ENCODE peak calls at places on chromosomes 4 and X, in six cellular contexts. One of them, this sample, is unnamed.

GRCh38 chrX:49179358-49179757 is 6.8 kb downstream of the PRICKLE3 start:
- DNase-seq in anterior cingulate cortex: no peak
- DNase-seq in uterus: no peak
- DNase-seq in hepatocyte: no peak
- DNase-seq in IMR-90: no peak
- DNase-seq in stimulated activated CD4-positive, alpha-beta T cell treated with anti-CD3 and anti-CD28 coated beads, Interleukin-15, amount 100 ng/mL, for 1 hour: no peak
- DNase-seq in this sample: no peak

GRCh38 chrX:66408507-66408906 is 230.4 kb downstream of the EDA2R start:
- DNase-seq in anterior cingulate cortex: no peak
- DNase-seq in stimulated activated CD4-positive, alpha-beta T cell treated with anti-CD3 and anti-CD28 coated beads, Interleukin-15, amount 100 ng/mL, for 1 hour: no peak
- DNase-seq in hepatocyte: no peak
- DNase-seq in uterus: no peak
- DNase-seq in IMR-90: no peak
- DNase-seq in this sample: peak; percentile 0

GRCh38 chr4:36773467-36773866 is 471.1 kb upstream of the NWD2 start:
- DNase-seq in uterus: no peak
- DNase-seq in stimulated activated CD4-positive, alpha-beta T cell treated with anti-CD3 and anti-CD28 coated beads, Interleukin-15, amount 100 ng/mL, for 1 hour: no peak
- DNase-seq in anterior cingulate cortex: no peak
- DNase-seq in hepatocyte: no peak
- DNase-seq in IMR-90: no peak
- DNase-seq in this sample: peak; percentile 67

GRCh38 chr4:83782591-83782990 is 246.7 kb downstream of the GPAT3 start:
- DNase-seq in IMR-90: no peak
- DNase-seq in uterus: no peak
- DNase-seq in anterior cingulate cortex: no peak
- DNase-seq in hepatocyte: no peak
- DNase-seq in stimulated activated CD4-positive, alpha-beta T cell treated with anti-CD3 and anti-CD28 coated beads, Interleukin-15, amount 100 ng/mL, for 1 hour: no peak
- DNase-seq in this sample: no peak

GRCh38 chr4:3346146-3346545 is 53.3 kb downstream of the RGS12 start:
- DNase-seq in IMR-90: peak; percentile 84
- DNase-seq in stimulated activated CD4-positive, alpha-beta T cell treated with anti-CD3 and anti-CD28 coated beads, Interleukin-15, amount 100 ng/mL, for 1 hour: no peak
- DNase-seq in hepatocyte: peak; percentile 85
- DNase-seq in anterior cingulate cortex: no peak
- DNase-seq in uterus: no peak
- DNase-seq in this sample: peak; percentile 83

GRCh38 chrX:131975851-131976250 is 47.3 kb upstream of the STK26 start:
- DNase-seq in uterus: no peak
- DNase-seq in hepatocyte: no peak
- DNase-seq in stimulated activated CD4-positive, alpha-beta T cell treated with anti-CD3 and anti-CD28 coated beads, Interleukin-15, amount 100 ng/mL, for 1 hour: no peak
- DNase-seq in IMR-90: no peak
- DNase-seq in anterior cingulate cortex: no peak
- DNase-seq in this sample: no peak

GRCh38 chr4:38734886-38735285 is 47.9 kb downstream of the TLR10 start:
- DNase-seq in stimulated activated CD4-positive, alpha-beta T cell treated with anti-CD3 and anti-CD28 coated beads, Interleukin-15, amount 100 ng/mL, for 1 hour: no peak
- DNase-seq in IMR-90: no peak
- DNase-seq in hepatocyte: no peak
- DNase-seq in uterus: no peak
- DNase-seq in anterior cingulate cortex: no peak
- DNase-seq in this sample: no peak

GRCh38 chr4:168071304-168071703 is 21.0 kb upstream of the ANXA10 start:
- DNase-seq in hepatocyte: no peak
- DNase-seq in IMR-90: no peak
- DNase-seq in uterus: no peak
- DNase-seq in stimulated activated CD4-positive, alpha-beta T cell treated with anti-CD3 and anti-CD28 coated beads, Interleukin-15, amount 100 ng/mL, for 1 hour: no peak
- DNase-seq in anterior cingulate cortex: no peak
- DNase-seq in this sample: no peak

GRCh38 chr4:169256856-169257756 is 13.7 kb downstream of the SH3RF1 start:
- DNase-seq in uterus: no peak
- DNase-seq in hepatocyte: no peak
- DNase-seq in stimulated activated CD4-positive, alpha-beta T cell treated with anti-CD3 and anti-CD28 coated beads, Interleukin-15, amount 100 ng/mL, for 1 hour: no peak
- DNase-seq in IMR-90: no peak
- DNase-seq in anterior cingulate cortex: no peak
- DNase-seq in this sample: no peak

GRCh38 chrX:8783100-8784098 is 17.8 kb downstream of the FAM9A start:
- DNase-seq in anterior cingulate cortex: no peak
- DNase-seq in stimulated activated CD4-positive, alpha-beta T cell treated with anti-CD3 and anti-CD28 coated beads, Interleukin-15, amount 100 ng/mL, for 1 hour: no peak
- DNase-seq in IMR-90: peak; percentile 4
- DNase-seq in hepatocyte: no peak
- DNase-seq in uterus: no peak
- DNase-seq in this sample: no peak

This sample was measured in MV-4-11.